ENCODE peak calls at places on chromosomes 6 and 20, in nine cellular contexts. One of them, this sample, is unnamed.

GRCh38 chr20:54115172-54115854 is 44.9 kb upstream of the BCAS1 start:
- DNase-seq in activated T-helper 1 cell treated with anti-CD3 and anti-CD28 coated beads, Interleukin-2, amount 50 U/mL, for 16 hours: no peak
- DNase-seq in 8988T: no peak
- DNase-seq in GDM1: no peak
- DNase-seq in left cardiac atrium: no peak
- DNase-seq in cardiac fibroblast: peak
- DNase-seq in heart left ventricle: no peak
- DNase-seq in stimulated activated CD8-positive, alpha-beta memory T cell treated with anti-CD3 and anti-CD28 coated beads, Interleukin-2, amount 100 ng/mL, for 48 hours: no peak
- DNase-seq in psoas muscle: no peak
- DNase-seq in this sample: no peak

GRCh38 chr20:18983796-18984195 is 170.2 kb downstream of the SCP2D1 start:
- DNase-seq in cardiac fibroblast: no peak
- DNase-seq in stimulated activated CD8-positive, alpha-beta memory T cell treated with anti-CD3 and anti-CD28 coated beads, Interleukin-2, amount 100 ng/mL, for 48 hours: no peak
- DNase-seq in left cardiac atrium: no peak
- DNase-seq in activated T-helper 1 cell treated with anti-CD3 and anti-CD28 coated beads, Interleukin-2, amount 50 U/mL, for 16 hours: no peak
- DNase-seq in 8988T: no peak
- DNase-seq in psoas muscle: no peak
- DNase-seq in heart left ventricle: no peak
- DNase-seq in GDM1: no peak
- DNase-seq in this sample: no peak

GRCh38 chr6:113630365-113630737 is 226.8 kb upstream of the MARCKS start:
- DNase-seq in 8988T: no peak
- DNase-seq in activated T-helper 1 cell treated with anti-CD3 and anti-CD28 coated beads, Interleukin-2, amount 50 U/mL, for 16 hours: no peak
- DNase-seq in stimulated activated CD8-positive, alpha-beta memory T cell treated with anti-CD3 and anti-CD28 coated beads, Interleukin-2, amount 100 ng/mL, for 48 hours: no peak
- DNase-seq in GDM1: no peak
- DNase-seq in heart left ventricle: no peak
- DNase-seq in cardiac fibroblast: peak
- DNase-seq in left cardiac atrium: no peak
- DNase-seq in psoas muscle: no peak
- DNase-seq in this sample: no peak

GRCh38 chr20:62875419-62876355 is 14.1 kb upstream of the TCFL5 start:
- DNase-seq in 8988T: peak
- DNase-seq in cardiac fibroblast: peak
- DNase-seq in stimulated activated CD8-positive, alpha-beta memory T cell treated with anti-CD3 and anti-CD28 coated beads, Interleukin-2, amount 100 ng/mL, for 48 hours: no peak
- DNase-seq in activated T-helper 1 cell treated with anti-CD3 and anti-CD28 coated beads, Interleukin-2, amount 50 U/mL, for 16 hours: no peak
- DNase-seq in GDM1: no peak
- DNase-seq in left cardiac atrium: peak
- DNase-seq in psoas muscle: peak
- DNase-seq in heart left ventricle: peak
- DNase-seq in this sample: peak

GRCh38 chr20:34043025-34043424 is 49.3 kb downstream of the RALY start:
- DNase-seq in activated T-helper 1 cell treated with anti-CD3 and anti-CD28 coated beads, Interleukin-2, amount 50 U/mL, for 16 hours: no peak
- DNase-seq in GDM1: no peak
- DNase-seq in psoas muscle: no peak
- DNase-seq in cardiac fibroblast: no peak
- DNase-seq in 8988T: no peak
- DNase-seq in stimulated activated CD8-positive, alpha-beta memory T cell treated with anti-CD3 and anti-CD28 coated beads, Interleukin-2, amount 100 ng/mL, for 48 hours: no peak
- DNase-seq in left cardiac atrium: no peak
- DNase-seq in heart left ventricle: no peak
- DNase-seq in this sample: no peak

GRCh38 chr20:4961746-4962145 is 39.6 kb downstream of the SLC23A2 start:
- DNase-seq in left cardiac atrium: peak
- DNase-seq in heart left ventricle: peak
- DNase-seq in activated T-helper 1 cell treated with anti-CD3 and anti-CD28 coated beads, Interleukin-2, amount 50 U/mL, for 16 hours: no peak
- DNase-seq in psoas muscle: no peak
- DNase-seq in 8988T: no peak
- DNase-seq in stimulated activated CD8-positive, alpha-beta memory T cell treated with anti-CD3 and anti-CD28 coated beads, Interleukin-2, amount 100 ng/mL, for 48 hours: no peak
- DNase-seq in GDM1: no peak
- DNase-seq in cardiac fibroblast: peak
- DNase-seq in this sample: no peak

GRCh38 chr6:28995093-28995650 is 9.9 kb downstream of the ZNF311 start:
- DNase-seq in GDM1: no peak
- DNase-seq in psoas muscle: no peak
- DNase-seq in stimulated activated CD8-positive, alpha-beta memory T cell treated with anti-CD3 and anti-CD28 coated beads, Interleukin-2, amount 100 ng/mL, for 48 hours: no peak
- DNase-seq in 8988T: no peak
- DNase-seq in activated T-helper 1 cell treated with anti-CD3 and anti-CD28 coated beads, Interleukin-2, amount 50 U/mL, for 16 hours: no peak
- DNase-seq in cardiac fibroblast: no peak
- DNase-seq in heart left ventricle: no peak
- DNase-seq in left cardiac atrium: no peak
- DNase-seq in this sample: no peak

GRCh38 chr20:29079769-29080690 is 2177.4 kb upstream of the DEFB115 start:
- DNase-seq in cardiac fibroblast: peak
- DNase-seq in stimulated activated CD8-positive, alpha-beta memory T cell treated with anti-CD3 and anti-CD28 coated beads, Interleukin-2, amount 100 ng/mL, for 48 hours: no peak
- DNase-seq in heart left ventricle: no peak
- DNase-seq in GDM1: no peak
- DNase-seq in psoas muscle: no peak
- DNase-seq in left cardiac atrium: no peak
- DNase-seq in 8988T: no peak
- DNase-seq in activated T-helper 1 cell treated with anti-CD3 and anti-CD28 coated beads, Interleukin-2, amount 50 U/mL, for 16 hours: no peak
- DNase-seq in this sample: peak

GRCh38 chr6:35562060-35562459 is 49.4 kb upstream of the TULP1 start:
- DNase-seq in psoas muscle: no peak
- DNase-seq in 8988T: no peak
- DNase-seq in left cardiac atrium: peak
- DNase-seq in cardiac fibroblast: no peak
- DNase-seq in activated T-helper 1 cell treated with anti-CD3 and anti-CD28 coated beads, Interleukin-2, amount 50 U/mL, for 16 hours: no peak
- DNase-seq in stimulated activated CD8-positive, alpha-beta memory T cell treated with anti-CD3 and anti-CD28 coated beads, Interleukin-2, amount 100 ng/mL, for 48 hours: no peak
- DNase-seq in GDM1: no peak
- DNase-seq in heart left ventricle: no peak
- DNase-seq in this sample: no peak

GRCh38 chr6:18467741-18468140 is 80.6 kb downstream of the RNF144B start:
- DNase-seq in GDM1: no peak
- DNase-seq in 8988T: no peak
- DNase-seq in activated T-helper 1 cell treated with anti-CD3 and anti-CD28 coated beads, Interleukin-2, amount 50 U/mL, for 16 hours: no peak
- DNase-seq in heart left ventricle: no peak
- DNase-seq in psoas muscle: no peak
- DNase-seq in cardiac fibroblast: no peak
- DNase-seq in left cardiac atrium: no peak
- DNase-seq in stimulated activated CD8-positive, alpha-beta memory T cell treated with anti-CD3 and anti-CD28 coated beads, Interleukin-2, amount 100 ng/mL, for 48 hours: no peak
- DNase-seq in this sample: no peak

GRCh38 chr6:84707161-84707560 is 57.2 kb downstream of the TBX18 start:
- DNase-seq in psoas muscle: no peak
- DNase-seq in stimulated activated CD8-positive, alpha-beta memory T cell treated with anti-CD3 and anti-CD28 coated beads, Interleukin-2, amount 100 ng/mL, for 48 hours: no peak
- DNase-seq in heart left ventricle: no peak
- DNase-seq in cardiac fibroblast: no peak
- DNase-seq in 8988T: no peak
- DNase-seq in GDM1: no peak
- DNase-seq in left cardiac atrium: no peak
- DNase-seq in activated T-helper 1 cell treated with anti-CD3 and anti-CD28 coated beads, Interleukin-2, amount 50 U/mL, for 16 hours: no peak
- DNase-seq in this sample: no peak

GRCh38 chr20:33827629-33828325 is 16.6 kb downstream of the CHMP4B start:
- DNase-seq in activated T-helper 1 cell treated with anti-CD3 and anti-CD28 coated beads, Interleukin-2, amount 50 U/mL, for 16 hours: no peak
- DNase-seq in psoas muscle: no peak
- DNase-seq in left cardiac atrium: no peak
- DNase-seq in heart left ventricle: no peak
- DNase-seq in cardiac fibroblast: peak
- DNase-seq in GDM1: no peak
- DNase-seq in stimulated activated CD8-positive, alpha-beta memory T cell treated with anti-CD3 and anti-CD28 coated beads, Interleukin-2, amount 100 ng/mL, for 48 hours: no peak
- DNase-seq in 8988T: no peak
- DNase-seq in this sample: no peak

GRCh38 chr6:42696526-42697267 is 25.7 kb downstream of the PRPH2 start:
- DNase-seq in left cardiac atrium: peak
- DNase-seq in cardiac fibroblast: peak
- DNase-seq in activated T-helper 1 cell treated with anti-CD3 and anti-CD28 coated beads, Interleukin-2, amount 50 U/mL, for 16 hours: no peak
- DNase-seq in 8988T: no peak
- DNase-seq in GDM1: no peak
- DNase-seq in psoas muscle: no peak
- DNase-seq in heart left ventricle: no peak
- DNase-seq in stimulated activated CD8-positive, alpha-beta memory T cell treated with anti-CD3 and anti-CD28 coated beads, Interleukin-2, amount 100 ng/mL, for 48 hours: no peak
- DNase-seq in this sample: no peak

GRCh38 chr6:34705241-34705640 is 8.7 kb upstream of the ILRUN start:
- DNase-seq in left cardiac atrium: no peak
- DNase-seq in activated T-helper 1 cell treated with anti-CD3 and anti-CD28 coated beads, Interleukin-2, amount 50 U/mL, for 16 hours: no peak
- DNase-seq in psoas muscle: no peak
- DNase-seq in 8988T: no peak
- DNase-seq in cardiac fibroblast: peak
- DNase-seq in stimulated activated CD8-positive, alpha-beta memory T cell treated with anti-CD3 and anti-CD28 coated beads, Interleukin-2, amount 100 ng/mL, for 48 hours: no peak
- DNase-seq in GDM1: no peak
- DNase-seq in heart left ventricle: no peak
- DNase-seq in this sample: no peak

GRCh38 chr6:12288844-12289654 is 1.1 kb upstream of the EDN1 start:
- DNase-seq in left cardiac atrium: no peak
- DNase-seq in 8988T: peak
- DNase-seq in psoas muscle: no peak
- DNase-seq in heart left ventricle: peak
- DNase-seq in stimulated activated CD8-positive, alpha-beta memory T cell treated with anti-CD3 and anti-CD28 coated beads, Interleukin-2, amount 100 ng/mL, for 48 hours: no peak
- DNase-seq in cardiac fibroblast: peak
- DNase-seq in activated T-helper 1 cell treated with anti-CD3 and anti-CD28 coated beads, Interleukin-2, amount 50 U/mL, for 16 hours: no peak
- DNase-seq in GDM1: peak
- DNase-seq in this sample: no peak

GRCh38 chr20:57432874-57433491 is 41.8 kb downstream of the RBM38 start:
- DNase-seq in cardiac fibroblast: peak
- DNase-seq in heart left ventricle: peak
- DNase-seq in activated T-helper 1 cell treated with anti-CD3 and anti-CD28 coated beads, Interleukin-2, amount 50 U/mL, for 16 hours: no peak
- DNase-seq in 8988T: no peak
- DNase-seq in GDM1: peak
- DNase-seq in stimulated activated CD8-positive, alpha-beta memory T cell treated with anti-CD3 and anti-CD28 coated beads, Interleukin-2, amount 100 ng/mL, for 48 hours: peak
- DNase-seq in left cardiac atrium: peak
- DNase-seq in psoas muscle: peak
- DNase-seq in this sample: peak

GRCh38 chr6:145206247-145206907 is 528.9 kb downstream of the EPM2A start:
- DNase-seq in 8988T: no peak
- DNase-seq in GDM1: no peak
- DNase-seq in stimulated activated CD8-positive, alpha-beta memory T cell treated with anti-CD3 and anti-CD28 coated beads, Interleukin-2, amount 100 ng/mL, for 48 hours: no peak
- DNase-seq in psoas muscle: no peak
- DNase-seq in left cardiac atrium: no peak
- DNase-seq in cardiac fibroblast: peak
- DNase-seq in heart left ventricle: no peak
- DNase-seq in activated T-helper 1 cell treated with anti-CD3 and anti-CD28 coated beads, Interleukin-2, amount 50 U/mL, for 16 hours: no peak
- DNase-seq in this sample: no peak

GRCh38 chr6:4316867-4317400 is 181.6 kb upstream of the ECI2 start:
- DNase-seq in activated T-helper 1 cell treated with anti-CD3 and anti-CD28 coated beads, Interleukin-2, amount 50 U/mL, for 16 hours: no peak
- DNase-seq in psoas muscle: peak
- DNase-seq in left cardiac atrium: peak
- DNase-seq in cardiac fibroblast: peak
- DNase-seq in stimulated activated CD8-positive, alpha-beta memory T cell treated with anti-CD3 and anti-CD28 coated beads, Interleukin-2, amount 100 ng/mL, for 48 hours: no peak
- DNase-seq in GDM1: peak
- DNase-seq in 8988T: no peak
- DNase-seq in heart left ventricle: peak
- DNase-seq in this sample: peak

GRCh38 chr6:21050930-21051329 is 516.7 kb downstream of the CDKAL1 start:
- DNase-seq in heart left ventricle: no peak
- DNase-seq in stimulated activated CD8-positive, alpha-beta memory T cell treated with anti-CD3 and anti-CD28 coated beads, Interleukin-2, amount 100 ng/mL, for 48 hours: no peak
- DNase-seq in GDM1: no peak
- DNase-seq in psoas muscle: no peak
- DNase-seq in 8988T: no peak
- DNase-seq in activated T-helper 1 cell treated with anti-CD3 and anti-CD28 coated beads, Interleukin-2, amount 50 U/mL, for 16 hours: no peak
- DNase-seq in left cardiac atrium: no peak
- DNase-seq in cardiac fibroblast: no peak
- DNase-seq in this sample: no peak

GRCh38 chr20:9185511-9185910 is 116.6 kb downstream of the PLCB4 start:
- DNase-seq in cardiac fibroblast: no peak
- DNase-seq in GDM1: no peak
- DNase-seq in stimulated activated CD8-positive, alpha-beta memory T cell treated with anti-CD3 and anti-CD28 coated beads, Interleukin-2, amount 100 ng/mL, for 48 hours: no peak
- DNase-seq in psoas muscle: no peak
- DNase-seq in left cardiac atrium: no peak
- DNase-seq in activated T-helper 1 cell treated with anti-CD3 and anti-CD28 coated beads, Interleukin-2, amount 50 U/mL, for 16 hours: no peak
- DNase-seq in heart left ventricle: no peak
- DNase-seq in 8988T: peak
- DNase-seq in this sample: no peak

GRCh38 chr20:57009775-57010174 is 256.7 kb downstream of the BMP7 start:
- DNase-seq in cardiac fibroblast: no peak
- DNase-seq in GDM1: no peak
- DNase-seq in 8988T: no peak
- DNase-seq in heart left ventricle: no peak
- DNase-seq in activated T-helper 1 cell treated with anti-CD3 and anti-CD28 coated beads, Interleukin-2, amount 50 U/mL, for 16 hours: no peak
- DNase-seq in left cardiac atrium: no peak
- DNase-seq in stimulated activated CD8-positive, alpha-beta memory T cell treated with anti-CD3 and anti-CD28 coated beads, Interleukin-2, amount 100 ng/mL, for 48 hours: no peak
- DNase-seq in psoas muscle: no peak
- DNase-seq in this sample: no peak

GRCh38 chr6:34145161-34146020 is 496 bp downstream of the GRM4 start:
- DNase-seq in left cardiac atrium: no peak
- DNase-seq in stimulated activated CD8-positive, alpha-beta memory T cell treated with anti-CD3 and anti-CD28 coated beads, Interleukin-2, amount 100 ng/mL, for 48 hours: no peak
- DNase-seq in cardiac fibroblast: peak
- DNase-seq in GDM1: no peak
- DNase-seq in psoas muscle: no peak
- DNase-seq in heart left ventricle: no peak
- DNase-seq in 8988T: peak
- DNase-seq in activated T-helper 1 cell treated with anti-CD3 and anti-CD28 coated beads, Interleukin-2, amount 50 U/mL, for 16 hours: no peak
- DNase-seq in this sample: peak

GRCh38 chr6:6313012-6313411 is 7.5 kb downstream of the F13A1 start:
- DNase-seq in left cardiac atrium: no peak
- DNase-seq in 8988T: no peak
- DNase-seq in cardiac fibroblast: no peak
- DNase-seq in GDM1: no peak
- DNase-seq in activated T-helper 1 cell treated with anti-CD3 and anti-CD28 coated beads, Interleukin-2, amount 50 U/mL, for 16 hours: no peak
- DNase-seq in stimulated activated CD8-positive, alpha-beta memory T cell treated with anti-CD3 and anti-CD28 coated beads, Interleukin-2, amount 100 ng/mL, for 48 hours: no peak
- DNase-seq in psoas muscle: no peak
- DNase-seq in heart left ventricle: no peak
- DNase-seq in this sample: no peak

GRCh38 chr6:11241793-11242201 is 9.3 kb upstream of the NEDD9 start:
- DNase-seq in GDM1: no peak
- DNase-seq in left cardiac atrium: peak
- DNase-seq in psoas muscle: peak
- DNase-seq in cardiac fibroblast: peak
- DNase-seq in activated T-helper 1 cell treated with anti-CD3 and anti-CD28 coated beads, Interleukin-2, amount 50 U/mL, for 16 hours: no peak
- DNase-seq in 8988T: no peak
- DNase-seq in stimulated activated CD8-positive, alpha-beta memory T cell treated with anti-CD3 and anti-CD28 coated beads, Interleukin-2, amount 100 ng/mL, for 48 hours: no peak
- DNase-seq in heart left ventricle: peak
- DNase-seq in this sample: peak

GRCh38 chr6:28167068-28167467 is 25.4 kb downstream of the ZKSCAN8 start:
- DNase-seq in psoas muscle: no peak
- DNase-seq in activated T-helper 1 cell treated with anti-CD3 and anti-CD28 coated beads, Interleukin-2, amount 50 U/mL, for 16 hours: no peak
- DNase-seq in cardiac fibroblast: peak
- DNase-seq in 8988T: no peak
- DNase-seq in heart left ventricle: no peak
- DNase-seq in GDM1: no peak
- DNase-seq in stimulated activated CD8-positive, alpha-beta memory T cell treated with anti-CD3 and anti-CD28 coated beads, Interleukin-2, amount 100 ng/mL, for 48 hours: no peak
- DNase-seq in left cardiac atrium: no peak
- DNase-seq in this sample: no peak

GRCh38 chr6:34993206-34993605 is 104.2 kb downstream of the ANKS1A start:
- DNase-seq in stimulated activated CD8-positive, alpha-beta memory T cell treated with anti-CD3 and anti-CD28 coated beads, Interleukin-2, amount 100 ng/mL, for 48 hours: no peak
- DNase-seq in activated T-helper 1 cell treated with anti-CD3 and anti-CD28 coated beads, Interleukin-2, amount 50 U/mL, for 16 hours: no peak
- DNase-seq in left cardiac atrium: no peak
- DNase-seq in psoas muscle: no peak
- DNase-seq in heart left ventricle: no peak
- DNase-seq in GDM1: no peak
- DNase-seq in cardiac fibroblast: no peak
- DNase-seq in 8988T: no peak
- DNase-seq in this sample: no peak